ENCODE peak calls at places on chromosome 1, in eight cellular contexts. E is activated naive CD4-positive, alpha-beta T cell treated with anti-CD3 and anti-CD28 coated beads, Interleukin-2, amount 10 ng/mL, durations not matched to agents 7 days and 5 days; W is RPMI8226; H is activated CD4-positive, alpha-beta T cell treated with anti-CD3 and anti-CD28 coated beads, Interleukin-2, amount 50 U/mL, for 48 hours; Z is mesothelial cell of epicardium; I is mucosa of gallbladder; M is amniotic epithelial cell; D is Calu3. A is an unnamed sample.

GRCh38 chr1:245996806-245997205 is 510.3 kb downstream of the SMYD3 start:
- DNase-seq in E (no peak), W (no peak), H (no peak), Z (no peak), I (no peak), M (no peak), D (no peak), A (no peak)

GRCh38 chr1:81670286-81670685 is 130.4 kb upstream of the ADGRL2 start:
- DNase-seq in E (no peak), W (peak), H (no peak), Z (peak), I (peak), M (peak), D (peak), A (no peak)

GRCh38 chr1:84008631-84009030 is 9.7 kb upstream of the TTLL7 start:
- DNase-seq in E (no peak), W (no peak), H (no peak), Z (no peak), I (no peak), M (no peak), D (no peak), A (no peak)

GRCh38 chr1:113201560-113201959 is 128.6 kb downstream of the LRIG2 start:
- DNase-seq in E (no peak), W (no peak), H (no peak), Z (no peak), I (no peak), M (no peak), D (no peak), A (no peak)

GRCh38 chr1:94416901-94417701 is 1.1 kb upstream of the ABCD3 start:
- DNase-seq in E (no peak), W (no peak), H (no peak), Z (no peak), I (peak), M (peak), D (peak), A (no peak)

GRCh38 chr1:23574265-23574754 is 15.0 kb upstream of the ID3 start:
- DNase-seq in E (no peak), W (no peak), H (no peak), Z (no peak), I (no peak), M (no peak), D (no peak), A (no peak)

GRCh38 chr1:92805216-92805615 is 20.3 kb upstream of the EVI5 start:
- DNase-seq in E (no peak), W (no peak), H (no peak), Z (no peak), I (no peak), M (peak), D (no peak), A (no peak)

GRCh38 chr1:160325252-160325651 is 17.8 kb downstream of the COPA start:
- DNase-seq in E (no peak), W (no peak), H (no peak), Z (no peak), I (no peak), M (no peak), D (no peak), A (no peak)

GRCh38 chr1:193123751-193124150 is 1.9 kb downstream of the CDC73 start:
- DNase-seq in E (no peak), W (no peak), H (no peak), Z (no peak), I (no peak), M (no peak), D (no peak), A (no peak)

A was measured in activated T-helper 1 cell treated with Interleukin-2 at 50 U/mL for 16 hours.